ENCODE peak calls at places on chromosomes 13 and 19, in four cellular contexts. Q is GM12878, X is K562, E is HepG2. P is an unnamed sample.

GRCh38 chr13:67152123-67152522 is 78.0 kb downstream of the PCDH9 start:
- DNase-seq in Q (no peak), X (no peak), E (no peak), P (no peak)

GRCh38 chr13:35179494-35179893 is 237.4 kb downstream of the NBEA start:
- DNase-seq in Q (no peak), X (no peak), E (no peak), P (no peak)

GRCh38 chr13:45718992-45719391 is 16.9 kb downstream of the CBY2 start:
- DNase-seq in Q (no peak), X (no peak), E (no peak), P (peak)

GRCh38 chr13:53069800-53070199 is 41.2 kb downstream of the OLFM4 start:
- DNase-seq in Q (no peak), X (no peak), E (no peak), P (no peak)

GRCh38 chr13:28138756-28139470 is 568 bp downstream of the PAN3 start:
- DNase-seq in Q (peak), X (peak), E (peak), P (peak)

GRCh38 chr13:47117268-47117667 is 220.4 kb upstream of the HTR2A start:
- DNase-seq in Q (no peak), X (peak), E (no peak), P (no peak)

GRCh38 chr13:23966691-23967615 is 69.7 kb upstream of the C1QTNF9B start:
- DNase-seq in Q (peak), X (no peak), E (no peak), P (no peak)

GRCh38 chr13:44230071-44230470 is 143.6 kb upstream of the SERP2 start:
- DNase-seq in Q (no peak), X (no peak), E (no peak), P (no peak)

GRCh38 chr19:44774614-44775013 is 3.1 kb upstream of the CBLC start:
- DNase-seq in Q (no peak), X (no peak), E (no peak), P (no peak)

GRCh38 chr19:31583148-31583547 is 233.9 kb upstream of the TSHZ3 start:
- DNase-seq in Q (no peak), X (no peak), E (no peak), P (no peak)

GRCh38 chr19:35298561-35298972 is 6.6 kb downstream of the MAG start:
- DNase-seq in Q (no peak), X (no peak), E (no peak), P (no peak)

GRCh38 chr19:12723643-12724426 is at the start of gene TNPO2:
- DNase-seq in Q (peak), X (peak), E (peak), P (peak)

GRCh38 chr13:43688230-43688907 is 98.4 kb downstream of the ENOX1 start:
- DNase-seq in Q (no peak), X (no peak), E (no peak), P (no peak)

GRCh38 chr13:27797228-27797624 is 4.9 kb downstream of the GSX1 start:
- DNase-seq in Q (no peak), X (peak), E (no peak), P (peak)

GRCh38 chr13:23921451-23921888 is 24.2 kb upstream of the C1QTNF9B start:
- DNase-seq in Q (no peak), X (peak), E (peak), P (peak)

DNA sequence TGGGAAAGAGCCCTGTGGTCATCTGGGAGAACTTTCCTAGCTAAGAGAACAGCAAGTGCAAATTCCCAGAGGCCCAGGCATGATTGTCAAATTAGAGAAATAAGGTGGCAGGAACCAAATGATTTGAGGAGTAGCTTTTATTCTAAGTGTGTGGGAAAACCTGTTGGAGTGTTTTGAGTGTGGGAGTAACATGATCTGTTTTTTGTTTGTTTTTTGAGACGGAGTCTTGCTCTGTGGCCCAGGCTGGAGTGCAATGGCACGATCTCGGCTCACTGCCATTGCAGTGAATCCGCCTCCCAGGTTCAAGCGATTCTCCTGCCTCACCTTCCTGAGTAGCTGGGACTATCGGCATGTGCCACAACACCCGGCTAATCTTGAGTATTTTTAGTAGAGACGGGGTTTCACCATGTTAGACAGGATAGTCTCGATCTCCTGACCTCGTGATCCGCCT is 2.4 kb downstream of the SAE1 start:
- DNase-seq in Q (no peak), X (no peak), E (no peak), P (no peak)
- H3K4me2 ChIP-seq in Q (peak), X (peak), E (peak), P (peak)

GRCh38 chr19:8022275-8022674 is 16.8 kb upstream of the ELAVL1 start:
- DNase-seq in Q (no peak), X (peak), E (no peak), P (no peak)

GRCh38 chr19:8017808-8018207 is 12.4 kb upstream of the ELAVL1 start:
- DNase-seq in Q (no peak), X (peak), E (peak), P (peak)

GRCh38 chr19:8020681-8021080 is 15.2 kb upstream of the ELAVL1 start:
- DNase-seq in Q (no peak), X (no peak), E (no peak), P (no peak)

GRCh38 chr19:8023371-8023770 is 17.9 kb upstream of the ELAVL1 start:
- DNase-seq in Q (no peak), X (no peak), E (no peak), P (no peak)

GRCh38 chr19:8021374-8021773 is 15.9 kb upstream of the ELAVL1 start:
- DNase-seq in Q (no peak), X (peak), E (no peak), P (no peak)
- TF ChIP-seq POLR2AphosphoS5 in Q (no peak), X (no peak), E (no peak), P (no peak)

DNA sequence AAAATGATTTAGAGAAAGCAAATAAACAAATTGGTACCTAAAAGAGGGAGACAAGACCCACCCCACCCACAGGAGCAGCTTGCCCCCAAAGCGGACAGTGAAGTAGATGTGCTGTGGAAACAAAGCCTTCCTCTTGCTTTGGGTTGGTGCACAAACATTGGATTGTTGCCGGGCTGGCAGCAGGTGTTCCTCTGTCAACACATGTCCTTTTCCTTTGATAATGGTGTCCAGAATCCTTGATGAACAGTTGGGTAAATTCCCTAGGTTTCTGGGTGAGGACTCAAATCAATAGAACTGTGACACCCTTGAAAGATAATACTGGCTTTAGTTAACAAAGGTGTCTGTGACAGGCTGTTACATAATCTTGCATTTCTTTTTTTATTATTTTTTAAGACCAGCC is 311.8 kb downstream of the SPRY2 start:
- DNase-seq in Q (no peak), X (no peak), E (no peak), P (no peak)
- TF ChIP-seq JUNB in Q (no peak), X (no peak), E (no peak), P (no peak)

DNA sequence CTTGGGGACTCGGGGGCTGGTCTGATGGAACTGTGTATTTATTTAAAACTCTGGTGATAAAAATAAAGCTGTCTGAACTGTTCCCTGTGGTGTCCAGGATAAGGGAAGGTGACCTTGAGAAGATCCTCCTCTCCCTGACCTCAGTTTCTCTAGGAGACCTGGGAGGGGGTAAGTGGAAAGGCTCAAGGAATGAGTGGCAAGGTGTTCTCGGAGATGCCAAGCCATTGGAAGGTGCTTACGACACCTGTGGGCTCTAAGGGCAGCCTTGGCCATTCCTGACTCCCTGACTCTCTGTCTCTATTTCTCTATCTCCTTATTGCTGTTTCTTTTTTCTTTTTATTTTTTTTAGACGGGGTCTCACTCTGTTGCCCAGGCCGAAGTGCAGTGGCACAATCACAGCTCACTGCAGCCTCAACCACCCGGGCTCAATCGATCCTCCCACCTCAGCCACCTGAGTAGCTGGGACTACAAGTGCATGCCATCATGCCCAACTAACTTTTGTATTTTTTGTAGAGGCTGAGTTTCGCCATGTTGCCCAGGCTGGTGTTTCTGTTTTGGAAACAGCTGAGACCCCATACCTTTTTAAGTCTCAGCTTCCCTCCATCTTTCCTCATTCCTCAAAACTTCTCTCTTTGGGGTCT is 3.3 kb downstream of the GDF15 start:
- DNase-seq in Q (no peak), X (no peak), E (no peak), P (no peak)
- H3K4me2 ChIP-seq in Q (no peak), X (peak), E (peak), P (no peak)

GRCh38 chr13:110423689-110424302 is 116.7 kb downstream of the COL4A2 start:
- DNase-seq in Q (no peak), X (no peak), E (no peak), P (no peak)

GRCh38 chr13:110424596-110425443 is 117.7 kb downstream of the COL4A2 start:
- DNase-seq in Q (no peak), X (no peak), E (no peak), P (no peak)

GRCh38 chr13:110421061-110421460 is 114.0 kb downstream of the COL4A2 start:
- DNase-seq in Q (no peak), X (no peak), E (no peak), P (no peak)

GRCh38 chr13:110421696-110422395 is 114.8 kb downstream of the COL4A2 start:
- DNase-seq in Q (no peak), X (peak), E (no peak), P (no peak)

GRCh38 chr13:110422913-110423688 is 116.0 kb downstream of the COL4A2 start:
- DNase-seq in Q (no peak), X (no peak), E (no peak), P (no peak)
- TF ChIP-seq POLR2AphosphoS5 in Q (no peak), X (no peak), E (no peak), P (no peak)